ENCODE peak calls at places on chromosome 14, in five cellular contexts. One of them, this sample, is unnamed.

GRCh38 chr14:34211732-34212131 is 250.3 kb downstream of the SPTSSA start:
- DNase-seq in dorsolateral prefrontal cortex: no peak
- DNase-seq in SW480: no peak
- DNase-seq in islet precursor cell: no peak
- DNase-seq in NCI-H2081: no peak
- DNase-seq in this sample: no peak

GRCh38 chr14:23028800-23029199 is 5.9 kb downstream of the PSMB5 start:
- DNase-seq in NCI-H2081: no peak
- DNase-seq in SW480: no peak
- DNase-seq in dorsolateral prefrontal cortex: no peak
- DNase-seq in islet precursor cell: no peak
- DNase-seq in this sample: no peak

GRCh38 chr14:68780358-68781160 is 12.3 kb downstream of the ZFP36L1 start:
- DNase-seq in SW480: peak
- DNase-seq in NCI-H2081: no peak
- DNase-seq in islet precursor cell: peak
- DNase-seq in dorsolateral prefrontal cortex: no peak
- DNase-seq in this sample: no peak

GRCh38 chr14:60646202-60646886 is 2.9 kb downstream of the SIX1 start:
- DNase-seq in dorsolateral prefrontal cortex: no peak
- DNase-seq in islet precursor cell: no peak
- DNase-seq in NCI-H2081: no peak
- DNase-seq in SW480: no peak
- DNase-seq in this sample: no peak

GRCh38 chr14:24986206-24986893 is 63.6 kb downstream of the STXBP6 start:
- DNase-seq in dorsolateral prefrontal cortex: no peak
- DNase-seq in SW480: no peak
- DNase-seq in NCI-H2081: no peak
- DNase-seq in islet precursor cell: no peak
- DNase-seq in this sample: no peak

GRCh38 chr14:58824106-58824505 is 186.3 kb downstream of the DACT1 start:
- DNase-seq in SW480: no peak
- DNase-seq in NCI-H2081: no peak
- DNase-seq in islet precursor cell: peak
- DNase-seq in dorsolateral prefrontal cortex: no peak
- DNase-seq in this sample: no peak

GRCh38 chr14:68757618-68758081 is 35.2 kb downstream of the ZFP36L1 start:
- DNase-seq in dorsolateral prefrontal cortex: no peak
- DNase-seq in islet precursor cell: no peak
- DNase-seq in NCI-H2081: no peak
- DNase-seq in SW480: no peak
- DNase-seq in this sample: no peak

GRCh38 chr14:74834682-74835392 is 41.1 kb downstream of the PROX2 start:
- DNase-seq in SW480: no peak
- DNase-seq in dorsolateral prefrontal cortex: no peak
- DNase-seq in NCI-H2081: no peak
- DNase-seq in islet precursor cell: no peak
- DNase-seq in this sample: no peak

GRCh38 chr14:81594012-81594411 is 60.4 kb upstream of the SEL1L start:
- DNase-seq in islet precursor cell: peak
- DNase-seq in NCI-H2081: no peak
- DNase-seq in dorsolateral prefrontal cortex: peak
- DNase-seq in SW480: no peak
- DNase-seq in this sample: no peak

GRCh38 chr14:102873131-102873530 is 49.3 kb upstream of the AMN start:
- DNase-seq in dorsolateral prefrontal cortex: no peak
- DNase-seq in islet precursor cell: no peak
- DNase-seq in SW480: no peak
- DNase-seq in NCI-H2081: no peak
- DNase-seq in this sample: no peak

GRCh38 chr14:78401866-78402265 is 231.7 kb downstream of the NRXN3 start:
- DNase-seq in NCI-H2081: peak
- DNase-seq in SW480: no peak
- DNase-seq in islet precursor cell: no peak
- DNase-seq in dorsolateral prefrontal cortex: no peak
- DNase-seq in this sample: no peak

GRCh38 chr14:104235686-104236085 is 97.3 kb downstream of the KIF26A start:
- DNase-seq in islet precursor cell: peak
- DNase-seq in NCI-H2081: no peak
- DNase-seq in SW480: no peak
- DNase-seq in dorsolateral prefrontal cortex: no peak
- DNase-seq in this sample: no peak

GRCh38 chr14:33063521-33063920 is 124.8 kb downstream of the NPAS3 start:
- DNase-seq in NCI-H2081: no peak
- DNase-seq in islet precursor cell: no peak
- DNase-seq in dorsolateral prefrontal cortex: no peak
- DNase-seq in SW480: no peak
- DNase-seq in this sample: no peak

GRCh38 chr14:85867450-85867849 is 337.5 kb downstream of the FLRT2 start:
- DNase-seq in islet precursor cell: no peak
- DNase-seq in NCI-H2081: no peak
- DNase-seq in SW480: peak
- DNase-seq in dorsolateral prefrontal cortex: no peak
- DNase-seq in this sample: no peak

GRCh38 chr14:105890474-105891220 is 364.3 kb downstream of the TMEM121 start:
- DNase-seq in islet precursor cell: peak
- DNase-seq in dorsolateral prefrontal cortex: peak
- DNase-seq in SW480: no peak
- DNase-seq in NCI-H2081: no peak
- DNase-seq in this sample: no peak

GRCh38 chr14:67426161-67426560 is 14.2 kb upstream of the PLEK2 start:
- DNase-seq in SW480: no peak
- DNase-seq in NCI-H2081: no peak
- DNase-seq in islet precursor cell: no peak
- DNase-seq in dorsolateral prefrontal cortex: no peak
- DNase-seq in this sample: no peak

GRCh38 chr14:99158646-99159165 is 113.3 kb downstream of the BCL11B start:
- DNase-seq in NCI-H2081: no peak
- DNase-seq in dorsolateral prefrontal cortex: no peak
- DNase-seq in islet precursor cell: peak
- DNase-seq in SW480: no peak
- DNase-seq in this sample: no peak

GRCh38 chr14:51650721-51651387 is 856 bp upstream of the FRMD6 start:
- DNase-seq in dorsolateral prefrontal cortex: no peak
- DNase-seq in SW480: no peak
- DNase-seq in islet precursor cell: peak
- DNase-seq in NCI-H2081: no peak
- DNase-seq in this sample: no peak

GRCh38 chr14:24232121-24232644 is at the start of gene NEDD8:
- DNase-seq in NCI-H2081: peak
- DNase-seq in SW480: peak
- DNase-seq in dorsolateral prefrontal cortex: peak
- DNase-seq in islet precursor cell: peak
- DNase-seq in this sample: peak

GRCh38 chr14:93984987-93985410 is 8.6 kb upstream of the ASB2 start:
- DNase-seq in islet precursor cell: peak
- DNase-seq in SW480: peak
- DNase-seq in NCI-H2081: no peak
- DNase-seq in dorsolateral prefrontal cortex: peak
- DNase-seq in this sample: no peak

GRCh38 chr14:101077511-101078074 is 174.1 kb upstream of the RTL1 start:
- DNase-seq in NCI-H2081: no peak
- DNase-seq in dorsolateral prefrontal cortex: peak
- DNase-seq in islet precursor cell: peak
- DNase-seq in SW480: no peak
- DNase-seq in this sample: no peak

GRCh38 chr14:80388980-80389711 is 177.8 kb upstream of the DIO2 start:
- DNase-seq in dorsolateral prefrontal cortex: no peak
- DNase-seq in SW480: no peak
- DNase-seq in islet precursor cell: peak
- DNase-seq in NCI-H2081: no peak
- DNase-seq in this sample: no peak

GRCh38 chr14:65044596-65044959 is 57.7 kb downstream of the MAX start:
- DNase-seq in islet precursor cell: no peak
- DNase-seq in SW480: no peak
- DNase-seq in NCI-H2081: no peak
- DNase-seq in dorsolateral prefrontal cortex: no peak
- DNase-seq in this sample: no peak

GRCh38 chr14:92497391-92497790 is 16.2 kb upstream of the RIN3 start:
- DNase-seq in SW480: no peak
- DNase-seq in dorsolateral prefrontal cortex: no peak
- DNase-seq in islet precursor cell: peak
- DNase-seq in NCI-H2081: no peak
- DNase-seq in this sample: no peak

GRCh38 chr14:77989441-77989891 is 180.7 kb upstream of the NRXN3 start:
- DNase-seq in dorsolateral prefrontal cortex: peak
- DNase-seq in islet precursor cell: peak
- DNase-seq in SW480: no peak
- DNase-seq in NCI-H2081: no peak
- DNase-seq in this sample: no peak

GRCh38 chr14:96501746-96502620 is at the start of gene PAPOLA:
- DNase-seq in NCI-H2081: peak
- DNase-seq in SW480: peak
- DNase-seq in dorsolateral prefrontal cortex: peak
- DNase-seq in islet precursor cell: peak
- DNase-seq in this sample: peak

GRCh38 chr14:51805541-51805940 is 54.9 kb upstream of the GNG2 start:
- DNase-seq in islet precursor cell: no peak
- DNase-seq in SW480: no peak
- DNase-seq in dorsolateral prefrontal cortex: no peak
- DNase-seq in NCI-H2081: no peak
- DNase-seq in this sample: no peak

GRCh38 chr14:42855159-42855558 is 1248.5 kb downstream of the LRFN5 start:
- DNase-seq in SW480: no peak
- DNase-seq in islet precursor cell: no peak
- DNase-seq in NCI-H2081: no peak
- DNase-seq in dorsolateral prefrontal cortex: no peak
- DNase-seq in this sample: no peak

GRCh38 chr14:58770501-58770982 is 132.8 kb downstream of the DACT1 start:
- DNase-seq in NCI-H2081: no peak
- DNase-seq in dorsolateral prefrontal cortex: no peak
- DNase-seq in islet precursor cell: no peak
- DNase-seq in SW480: no peak
- DNase-seq in this sample: no peak

GRCh38 chr14:70713096-70713875 is 71.6 kb downstream of the TTC9 start:
- DNase-seq in SW480: no peak
- DNase-seq in islet precursor cell: no peak
- DNase-seq in NCI-H2081: no peak
- DNase-seq in dorsolateral prefrontal cortex: no peak
- DNase-seq in this sample: no peak

GRCh38 chr14:61720302-61720677 is 25.0 kb downstream of the HIF1A start:
- DNase-seq in NCI-H2081: no peak
- DNase-seq in SW480: no peak
- DNase-seq in dorsolateral prefrontal cortex: no peak
- DNase-seq in islet precursor cell: no peak
- DNase-seq in this sample: no peak

GRCh38 chr14:65098586-65098985 is 3.7 kb downstream of the MAX start:
- DNase-seq in dorsolateral prefrontal cortex: no peak
- DNase-seq in islet precursor cell: no peak
- DNase-seq in NCI-H2081: no peak
- DNase-seq in SW480: no peak
- DNase-seq in this sample: no peak

GRCh38 chr14:60220084-60220483 is 28.9 kb upstream of the PPM1A start:
- DNase-seq in SW480: no peak
- DNase-seq in NCI-H2081: no peak
- DNase-seq in islet precursor cell: no peak
- DNase-seq in dorsolateral prefrontal cortex: no peak
- DNase-seq in this sample: no peak

GRCh38 chr14:31961881-31962280 is 115.2 kb upstream of the ARHGAP5 start:
- DNase-seq in islet precursor cell: no peak
- DNase-seq in dorsolateral prefrontal cortex: no peak
- DNase-seq in SW480: no peak
- DNase-seq in NCI-H2081: no peak
- DNase-seq in this sample: no peak

GRCh38 chr14:31206536-31207286 is 882 bp downstream of the HECTD1 start:
- DNase-seq in NCI-H2081: peak
- DNase-seq in SW480: peak
- DNase-seq in islet precursor cell: peak
- DNase-seq in dorsolateral prefrontal cortex: no peak
- DNase-seq in this sample: peak

GRCh38 chr14:51304428-51304827 is 64.4 kb downstream of the TMX1 start:
- DNase-seq in SW480: no peak
- DNase-seq in dorsolateral prefrontal cortex: no peak
- DNase-seq in islet precursor cell: peak
- DNase-seq in NCI-H2081: no peak
- DNase-seq in this sample: no peak

This sample was measured in effector memory CD4-positive, alpha-beta T cell.